ENCODE peak calls at places on chromosomes 12 and 14, in five cellular contexts. V is heart left ventricle, E is right atrium auricular region, W is NCI-H2029 treated with DMSO at 0.1 percent for 48 hours, A is neuronal stem cell. C is an unnamed sample.

GRCh38 chr14:35114036-35114435 is 7.8 kb downstream of the PPP2R3C start:
- DNase-seq in V (no peak), E (no peak), W (no peak), A (no peak), C (no peak)

GRCh38 chr12:6442799-6443198 is 2.0 kb upstream of the CD27 start:
- DNase-seq in V (no peak), E (no peak), W (no peak), A (no peak), C (no peak)

GRCh38 chr14:59176764-59177163 is 11.7 kb upstream of the DAAM1 start:
- DNase-seq in V (no peak), E (no peak), W (no peak), A (no peak), C (no peak)

GRCh38 chr12:108060910-108061309 is 68.2 kb upstream of the WSCD2 start:
- DNase-seq in V (no peak), E (no peak), W (no peak), A (no peak), C (no peak)

GRCh38 chr12:92000587-92000986 is 145.1 kb downstream of the BTG1 start:
- DNase-seq in V (no peak), E (no peak), W (no peak), A (no peak), C (no peak)

GRCh38 chr12:54725233-54725843 is 77.2 kb upstream of the DCD start:
- DNase-seq in V (no peak), E (no peak), W (no peak), A (no peak), C (no peak)

GRCh38 chr12:53868516-53868986 is 70.1 kb upstream of the HOXC13 start:
- DNase-seq in V (no peak), E (no peak), W (no peak), A (no peak), C (no peak)

GRCh38 chr12:57629897-57630471 is 3.0 kb downstream of the B4GALNT1 start:
- DNase-seq in V (no peak), E (peak), W (no peak), A (no peak), C (no peak)

GRCh38 chr12:56220611-56221232 is 1.0 kb downstream of the RNF41 start:
- DNase-seq in V (peak), E (no peak), W (no peak), A (peak), C (no peak)

GRCh38 chr12:6335451-6336078 is 6.3 kb downstream of the TNFRSF1A start:
- DNase-seq in V (peak), E (peak), W (no peak), A (no peak), C (peak)

GRCh38 chr12:56162468-56163290 is 4.5 kb downstream of the MYL6 start:
- DNase-seq in V (no peak), E (no peak), W (no peak), A (no peak), C (no peak)

GRCh38 chr12:14957769-14958168 is 3.6 kb downstream of the ARHGDIB start:
- DNase-seq in V (no peak), E (no peak), W (no peak), A (no peak), C (no peak)

GRCh38 chr14:37413504-37414003 is 181.5 kb downstream of the FOXA1 start:
- DNase-seq in V (no peak), E (no peak), W (no peak), A (no peak), C (no peak)

GRCh38 chr14:69153848-69154208 is 909 bp upstream of the DCAF5 start:
- DNase-seq in V (no peak), E (peak), W (no peak), A (no peak), C (peak)

GRCh38 chr14:68828728-68829127 is 35.9 kb upstream of the ZFP36L1 start:
- DNase-seq in V (no peak), E (no peak), W (no peak), A (no peak), C (no peak)

GRCh38 chr12:24922109-24922508 is 26.8 kb downstream of the BCAT1 start:
- DNase-seq in V (no peak), E (no peak), W (no peak), A (no peak), C (no peak)

GRCh38 chr12:67436230-67436629 is 167.1 kb downstream of the CAND1 start:
- DNase-seq in V (no peak), E (no peak), W (no peak), A (no peak), C (no peak)

GRCh38 chr12:78584695-78585094 is 279.9 kb upstream of the SYT1 start:
- DNase-seq in V (no peak), E (no peak), W (no peak), A (no peak), C (no peak)

GRCh38 chr14:20434701-20435453 is 1.1 kb downstream of the KLHL33 start:
- DNase-seq in V (peak), E (peak), W (no peak), A (no peak), C (peak)

GRCh38 chr14:29240046-29240445 is 473.5 kb downstream of the FOXG1 start:
- DNase-seq in V (no peak), E (no peak), W (no peak), A (no peak), C (no peak)

GRCh38 chr12:51910691-51911090 is 3.4 kb downstream of the ACVRL1 start:
- DNase-seq in V (no peak), E (no peak), W (no peak), A (no peak), C (no peak)

GRCh38 chr12:81222841-81223595 is 145.1 kb downstream of the ACSS3 start:
- DNase-seq in V (no peak), E (no peak), W (no peak), A (no peak), C (no peak)

GRCh38 chr14:101620821-101621785 is 59.8 kb downstream of the DIO3 start:
- DNase-seq in V (no peak), E (peak), W (no peak), A (no peak), C (no peak)

GRCh38 chr14:21234112-21234511 is 35.1 kb downstream of the HNRNPC start:
- DNase-seq in V (no peak), E (no peak), W (no peak), A (no peak), C (no peak)

GRCh38 chr14:51490205-51490604 is 161.5 kb upstream of the FRMD6 start:
- DNase-seq in V (no peak), E (no peak), W (no peak), A (no peak), C (no peak)

GRCh38 chr12:55955800-55956508 is 9.9 kb downstream of the PMEL start:
- DNase-seq in V (no peak), E (no peak), W (no peak), A (no peak), C (peak)

GRCh38 chr14:79578470-79578869 is 632.8 kb downstream of the DIO2 start:
- DNase-seq in V (no peak), E (no peak), W (no peak), A (no peak), C (no peak)

GRCh38 chr14:53450871-53451270 is 297.7 kb upstream of the DDHD1 start:
- DNase-seq in V (no peak), E (no peak), W (no peak), A (no peak), C (no peak)

GRCh38 chr14:104604461-104605449 is at the start of gene TMEM179:
- DNase-seq in V (peak), E (no peak), W (no peak), A (peak), C (no peak)

GRCh38 chr12:46915082-46915481 is 89.3 kb upstream of the SLC38A4 start:
- DNase-seq in V (no peak), E (no peak), W (no peak), A (no peak), C (peak)

GRCh38 chr14:105578070-105578469 is 51.7 kb downstream of the TMEM121 start:
- DNase-seq in V (no peak), E (no peak), W (no peak), A (no peak), C (no peak)

GRCh38 chr12:75872762-75873161 is 158.8 kb downstream of the PHLDA1 start:
- DNase-seq in V (no peak), E (no peak), W (no peak), A (no peak), C (no peak)

GRCh38 chr14:105473033-105473676 is 1.5 kb upstream of the CRIP2 start:
- DNase-seq in V (no peak), E (no peak), W (no peak), A (no peak), C (no peak)

GRCh38 chr14:88547386-88547780 is 7.4 kb downstream of the PTPN21 start:
- DNase-seq in V (no peak), E (no peak), W (no peak), A (no peak), C (no peak)

C was measured in uterus.